ENCODE peak calls at places on chromosomes 4 and X, in nine cellular contexts. R is H7; P is right lobe of liver; L is bronchial epithelial cell; F is heart right ventricle; G is uterus; B is cardiac muscle cell; W is CD8-positive, alpha-beta T cell; J is tibial artery. I is an unnamed sample. For H3K36me3, the result is how much of the 10 kb centered on the place peaks cover.

GRCh38 chrX:68829594-68830485 is 1.0 kb downstream of the EFNB1 start:
- DNase-seq in R (peak), J (no peak), F (peak), L (no peak), P (no peak), W (no peak), G (peak), B (peak), I (peak)

GRCh38 chrX:22351966-22352365 is 79.3 kb downstream of the CBLL2 start:
- DNase-seq in W (no peak), R (no peak), F (no peak), G (no peak), L (peak), B (no peak), J (no peak), P (no peak), I (no peak)

GRCh38 chrX:19840899-19841648 is 46.3 kb downstream of the SH3KBP1 start:
- DNase-seq in J (no peak), F (no peak), G (no peak), W (no peak), R (peak), B (no peak), P (no peak), L (no peak), I (no peak)

GRCh38 chrX:123818243-123818642 is 41.6 kb upstream of the XIAP start:
- DNase-seq in J (no peak), R (no peak), W (no peak), L (peak), B (no peak), P (no peak), G (no peak), F (no peak), I (no peak)

GRCh38 chr4:154595807-154596206 is 5.3 kb upstream of the FGA start:
- DNase-seq in W (no peak), F (no peak), B (no peak), J (no peak), P (no peak), L (peak), G (no peak), R (no peak), I (no peak)

GRCh38 chr4:118981171-118981838 is 92.7 kb downstream of the SYNPO2 start:
- DNase-seq in R (no peak), W (no peak), P (no peak), L (no peak), J (no peak), B (no peak), F (no peak), G (no peak), I (no peak)

GRCh38 chr4:65668201-65669007 is 1.9 kb downstream of the EPHA5 start:
- DNase-seq in P (no peak), J (peak), G (peak), W (no peak), L (no peak), R (peak), B (no peak), F (no peak), I (peak)

GRCh38 chrX:145484740-145485139 is 237.4 kb downstream of the SPANXN1 start:
- DNase-seq in J (no peak), B (no peak), F (no peak), L (peak), R (no peak), P (no peak), G (no peak), W (no peak), I (no peak)

GRCh38 chr4:63578383-63578782 is 830.9 kb downstream of the TECRL start:
- DNase-seq in F (no peak), B (no peak), P (no peak), L (peak), W (no peak), J (no peak), G (no peak), R (no peak), I (no peak)

GRCh38 chr4:41363384-41363981 is 106.8 kb downstream of the UCHL1 start:
- DNase-seq in G (no peak), W (no peak), R (no peak), P (no peak), F (no peak), B (peak), L (peak), J (peak), I (no peak)

GRCh38 chr4:32140636-32141035 is 1420.5 kb downstream of the PCDH7 start:
- DNase-seq in P (no peak), R (no peak), F (no peak), G (no peak), B (peak), W (no peak), L (peak), J (no peak), I (no peak)

GRCh38 chr4:183355405-183355804 is 33.2 kb upstream of the CLDN24 start:
- DNase-seq in G (no peak), W (no peak), P (no peak), F (no peak), L (peak), R (no peak), J (no peak), B (peak), I (no peak)

GRCh38 chrX:104098151-104098808 is 14.0 kb upstream of the ZCCHC18 start:
- DNase-seq in P (no peak), J (no peak), G (peak), R (peak), B (peak), F (no peak), W (no peak), L (peak), I (peak)

GRCh38 chrX:70386240-70386639 is 36.9 kb upstream of the GDPD2 start:
- DNase-seq in R (no peak), F (no peak), G (no peak), J (no peak), L (no peak), B (no peak), P (no peak), W (no peak), I (no peak)

GRCh38 chrX:55056820-55057690 is 17.8 kb upstream of the PAGE2B start:
- DNase-seq in B (peak), R (no peak), L (peak), J (no peak), W (no peak), G (no peak), P (no peak), F (no peak), I (no peak)

GRCh38 chr4:187286536-187286935 is 562.9 kb upstream of the FAT1 start:
- DNase-seq in G (no peak), L (no peak), J (no peak), W (no peak), R (no peak), B (peak), P (no peak), F (no peak), I (no peak)

GRCh38 chr4:181647396-181648107 is 595.6 kb upstream of the TENM3 start:
- DNase-seq in W (no peak), F (no peak), J (no peak), R (no peak), B (peak), P (no peak), G (no peak), L (no peak), I (no peak)

GRCh38 chr4:186676531-186677158 is 47.0 kb downstream of the FAT1 start:
- DNase-seq in L (peak), W (no peak), B (peak), J (no peak), F (no peak), P (no peak), G (no peak), R (no peak), I (no peak)

GRCh38 chr4:154616731-154617130 is 4.3 kb upstream of the FGG start:
- DNase-seq in P (no peak), F (no peak), G (no peak), R (no peak), J (no peak), L (no peak), W (no peak), B (no peak), I (no peak)

GRCh38 chrX:17788439-17788838 is 51.1 kb downstream of the SCML1 start:
- DNase-seq in R (peak), B (peak), J (no peak), P (no peak), W (no peak), G (peak), F (peak), L (peak), I (peak)

GRCh38 chrX:44975666-44976263 is 102.8 kb downstream of the KDM6A start:
- DNase-seq in F (no peak), L (peak), W (no peak), G (no peak), R (no peak), J (no peak), B (no peak), P (no peak), I (no peak)

GRCh38 chrX:28158019-28158777 is 176.9 kb upstream of the DCAF8L1 start:
- DNase-seq in G (no peak), W (no peak), P (peak), R (peak), B (no peak), F (no peak), L (no peak), J (no peak), I (no peak)

GRCh38 chr4:163271555-163272127 is 60.8 kb downstream of the NPY1R start:
- DNase-seq in J (no peak), G (no peak), F (no peak), P (no peak), L (no peak), W (no peak), B (no peak), R (no peak), I (no peak)

GRCh38 chr4:8182858-8183725 is 16.0 kb upstream of the SH3TC1 start:
- DNase-seq in J (peak), W (no peak), B (peak), F (peak), R (peak), L (peak), G (peak), P (peak), I (no peak)

GRCh38 chr4:187598246-187598645 is 397.3 kb upstream of the ZFP42 start:
- DNase-seq in G (no peak), R (no peak), J (no peak), L (no peak), W (no peak), B (no peak), F (no peak), P (no peak), I (no peak)

GRCh38 chrX:26851981-26852380 is 611.2 kb downstream of the PPP4R3C start:
- DNase-seq in W (no peak), F (no peak), R (peak), J (no peak), G (no peak), P (no peak), L (peak), B (no peak), I (no peak)

GRCh38 chr4:2290488-2290887 is 28.6 kb upstream of the MXD4 start:
- DNase-seq in W (no peak), P (no peak), R (peak), L (no peak), J (no peak), F (no peak), B (no peak), G (peak), I (no peak)

GRCh38 chr4:153465922-153466636 is at the start of gene TMEM131L:
- DNase-seq in J (peak), G (peak), W (peak), L (no peak), R (peak), F (peak), B (peak), P (peak), I (peak)

GRCh38 chr4:8351931-8352367 is 82.4 kb downstream of the HTRA3 start:
- DNase-seq in P (no peak), L (no peak), G (peak), F (no peak), J (peak), R (no peak), W (no peak), B (peak), I (peak)

GRCh38 chr4:7059673-7060072 is 8.2 kb downstream of the GRPEL1 start:
- DNase-seq in L (no peak), P (no peak), R (no peak), J (peak), B (no peak), G (no peak), F (no peak), W (no peak), I (no peak)
- H3K36me3 ChIP-seq in L (under half), P (half or more), R (under half), J (half or more), B (under half), G (under half), F (under half), W (half or more), I (under half)

GRCh38 chr4:17817027-17817426 is 6.2 kb downstream of the NCAPG start:
- DNase-seq in G (no peak), P (no peak), J (no peak), W (no peak), B (peak), L (peak), F (no peak), R (no peak), I (no peak)
- H3K4me3 ChIP-seq in G (no peak), P (no peak), J (no peak), W (no peak), B (no peak), L (no peak), F (no peak), R (no peak), I (no peak)

DNA sequence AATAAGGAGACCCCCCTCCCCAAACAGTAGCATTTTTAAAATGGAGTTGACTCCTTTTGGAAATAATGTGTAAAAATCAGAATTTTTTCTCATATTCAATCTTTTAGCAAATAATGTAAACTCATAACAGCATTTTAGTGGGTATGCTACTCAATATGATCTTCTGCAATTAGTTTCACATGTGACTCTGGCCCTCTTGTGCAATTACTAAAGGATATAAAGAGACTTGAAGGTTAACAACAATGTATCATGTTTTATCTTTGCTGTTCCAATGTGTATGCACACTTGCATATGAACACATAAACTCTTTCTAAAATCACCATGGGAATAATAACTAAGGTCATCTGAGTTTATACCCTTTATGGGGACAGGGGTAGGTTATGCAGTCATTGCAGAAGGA is 39.9 kb upstream of the RXFP1 start:
- DNase-seq in G (no peak), P (no peak), L (no peak), B (no peak), R (no peak), F (no peak), J (no peak), W (no peak), I (no peak)
- H3K36me3 ChIP-seq in G (under half), P (under half), L (under half), B (under half), R (under half), F (under half), J (under half), W (under half), I (under half)

GRCh38 chrX:136856050-136856449 is 24.5 kb downstream of the RBMX start:
- DNase-seq in J (no peak), L (no peak), F (no peak), R (no peak), G (no peak), P (no peak), W (no peak), B (no peak), I (no peak)
- H3K4me3 ChIP-seq in J (no peak), L (no peak), F (no peak), R (no peak), G (no peak), P (no peak), W (no peak), B (no peak), I (no peak)

DNA sequence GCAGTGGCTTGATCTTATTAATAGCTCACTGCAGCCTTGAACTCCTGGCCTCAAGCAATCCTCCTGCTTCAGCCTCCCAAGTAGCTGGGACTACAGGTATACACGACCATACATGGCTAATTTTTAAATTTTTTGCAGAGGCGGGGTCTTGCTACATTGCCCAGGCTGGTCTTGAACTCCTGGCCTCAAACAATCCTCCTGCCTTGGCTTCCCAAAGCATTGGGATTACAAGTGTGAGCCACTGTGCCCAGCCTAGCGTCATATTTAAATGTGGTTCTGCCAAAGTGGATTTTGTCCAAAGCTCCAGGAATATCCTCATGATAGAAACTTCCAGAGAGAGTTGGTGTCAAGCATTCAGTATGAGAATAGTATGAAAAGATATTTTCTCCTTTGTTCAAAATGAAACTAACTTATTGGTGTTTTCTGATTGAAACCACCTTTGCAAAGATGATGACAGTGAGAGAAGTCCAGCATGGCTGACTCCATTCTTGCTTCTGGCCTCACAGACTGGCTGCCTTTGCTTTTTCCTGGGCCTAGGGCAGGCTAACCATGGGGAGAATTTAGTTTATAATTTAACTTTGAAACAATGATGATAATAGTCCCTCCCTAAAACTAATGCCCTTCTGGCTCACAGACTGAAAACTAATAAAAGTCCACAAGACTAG is 129.0 kb downstream of the C4orf51 start:
- DNase-seq in J (no peak), B (no peak), G (no peak), W (no peak), F (no peak), P (no peak), L (no peak), R (no peak), I (no peak)
- H3K36me3 ChIP-seq in J (under half), B (under half), G (under half), W (under half), F (under half), P (under half), L (under half), R (under half), I (under half)

DNA sequence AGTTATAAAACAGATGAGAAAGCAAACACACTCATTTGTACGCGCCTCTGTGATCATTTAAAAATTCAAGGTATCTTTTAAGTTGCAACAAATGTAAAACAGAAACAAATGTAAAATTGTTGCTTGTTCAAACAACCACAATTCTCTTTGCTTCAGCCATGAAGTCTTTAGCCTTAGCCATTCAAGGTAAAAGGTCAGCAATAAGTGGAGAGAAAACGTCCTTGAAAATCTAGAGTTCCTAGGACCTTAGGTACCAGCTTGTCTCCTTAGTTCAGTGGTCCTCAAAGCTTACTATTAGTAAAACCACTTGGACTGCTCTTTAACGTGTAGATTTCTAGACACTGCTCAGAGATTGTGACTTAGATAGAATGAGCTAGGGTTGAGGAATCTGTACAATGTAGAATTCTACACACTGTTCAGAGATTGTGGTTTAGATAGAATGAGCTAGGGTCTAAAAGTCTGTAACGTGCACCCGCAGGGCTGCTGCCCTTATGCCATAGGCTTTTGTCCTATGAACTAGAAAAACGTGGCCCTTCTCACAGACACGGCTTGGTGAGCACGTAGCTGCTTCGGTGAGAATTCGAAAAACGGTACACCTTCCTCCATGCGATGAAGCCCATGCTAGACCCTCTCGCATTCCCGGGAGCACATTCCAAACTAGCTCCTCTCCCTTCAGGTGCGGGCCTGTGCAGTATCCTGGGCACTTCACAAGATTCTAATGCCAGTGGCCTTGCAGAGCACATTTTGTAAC is 1.7 kb downstream of the PLAC8 start:
- DNase-seq in W (no peak), P (no peak), B (no peak), R (no peak), L (no peak), G (no peak), J (no peak), F (no peak), I (no peak)
- H3K4me3 ChIP-seq in W (peak), P (peak), B (no peak), R (no peak), L (no peak), G (no peak), J (no peak), F (peak), I (no peak)

DNA sequence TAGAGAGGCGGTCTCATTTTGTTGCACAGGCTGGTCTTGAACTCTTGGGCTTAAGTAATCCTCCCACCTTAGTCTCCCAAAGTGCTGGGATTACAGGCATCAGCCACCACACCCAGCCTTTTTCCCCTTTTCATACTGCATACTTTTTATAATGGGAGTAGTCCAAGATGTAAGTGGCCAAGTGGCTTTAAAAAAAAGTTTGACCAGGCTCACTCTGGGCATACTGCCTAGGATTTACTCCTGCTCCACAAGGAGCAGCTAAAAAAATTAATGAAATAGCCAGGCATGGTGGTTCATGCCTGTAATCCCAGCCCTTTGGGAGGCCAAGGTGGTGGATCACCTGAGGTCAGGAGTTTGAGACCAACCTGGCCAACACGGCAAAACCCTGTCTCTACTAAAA is 6.0 kb downstream of the GRSF1 start:
- DNase-seq in W (no peak), B (no peak), J (no peak), R (no peak), G (no peak), F (no peak), P (no peak), L (no peak), I (no peak)
- H3K36me3 ChIP-seq in W (under half), B (half or more), J (half or more), R (under half), G (under half), F (under half), P (under half), L (under half), I (under half)

I was measured in ovary.